ENCODE peak calls at places on chromosomes 5 and 9, in four cellular contexts. One of them, this sample, is unnamed.

GRCh38 chr9:92132501-92132900 is 17.3 kb upstream of the SPTLC1 start:
- DNase-seq in MM.1S: no peak
- DNase-seq in uterus: no peak
- DNase-seq in bronchial epithelial cell: no peak
- DNase-seq in this sample: no peak

GRCh38 chr9:37916471-37917314 is 12.8 kb upstream of the SLC25A51 start:
- DNase-seq in MM.1S: no peak
- DNase-seq in uterus: no peak
- DNase-seq in bronchial epithelial cell: no peak
- DNase-seq in this sample: no peak

GRCh38 chr5:172788771-172789686 is 18.0 kb upstream of the DUSP1 start:
- DNase-seq in MM.1S: no peak
- DNase-seq in uterus: no peak
- DNase-seq in bronchial epithelial cell: no peak
- DNase-seq in this sample: peak; percentile 22

GRCh38 chr5:155726267-155726666 is 600.7 kb upstream of the SGCD start:
- DNase-seq in MM.1S: no peak
- DNase-seq in bronchial epithelial cell: peak; percentile 10
- DNase-seq in uterus: no peak
- DNase-seq in this sample: peak; percentile 8

GRCh38 chr9:112914524-112914923 is 23.8 kb upstream of the SLC46A2 start:
- DNase-seq in MM.1S: no peak
- DNase-seq in uterus: no peak
- DNase-seq in bronchial epithelial cell: no peak
- DNase-seq in this sample: no peak

GRCh38 chr5:135462304-135462703 is 10.2 kb upstream of the TIFAB start:
- DNase-seq in MM.1S: peak; percentile 92
- DNase-seq in uterus: no peak
- DNase-seq in bronchial epithelial cell: peak; percentile 54
- DNase-seq in this sample: peak; percentile 85

GRCh38 chr5:43661102-43661501 is 58.1 kb downstream of the NNT start:
- DNase-seq in bronchial epithelial cell: peak; percentile 25
- DNase-seq in MM.1S: peak; percentile 32
- DNase-seq in uterus: no peak
- DNase-seq in this sample: peak; percentile 18

GRCh38 chr9:115553082-115553481 is 435.1 kb upstream of the TNC start:
- DNase-seq in bronchial epithelial cell: no peak
- DNase-seq in uterus: no peak
- DNase-seq in MM.1S: no peak
- DNase-seq in this sample: no peak

GRCh38 chr5:8892931-8893330 is 652.9 kb downstream of the SEMA5A start:
- DNase-seq in bronchial epithelial cell: no peak
- DNase-seq in MM.1S: no peak
- DNase-seq in uterus: no peak
- DNase-seq in this sample: no peak

GRCh38 chr5:116009806-116010205 is 22.5 kb upstream of the ARL14EPL start:
- DNase-seq in MM.1S: no peak
- DNase-seq in bronchial epithelial cell: no peak
- DNase-seq in uterus: no peak
- DNase-seq in this sample: no peak

GRCh38 chr5:91443028-91443427 is 59.9 kb upstream of the ARRDC3 start:
- DNase-seq in MM.1S: no peak
- DNase-seq in uterus: no peak
- DNase-seq in bronchial epithelial cell: peak; percentile 83
- DNase-seq in this sample: no peak

GRCh38 chr5:160075073-160075472 is 44.2 kb downstream of the PWWP2A start:
- DNase-seq in uterus: no peak
- DNase-seq in bronchial epithelial cell: no peak
- DNase-seq in MM.1S: no peak
- DNase-seq in this sample: no peak

GRCh38 chr5:81162501-81162900 is 70.6 kb upstream of the CKMT2 start:
- DNase-seq in uterus: no peak
- DNase-seq in MM.1S: no peak
- DNase-seq in bronchial epithelial cell: peak; percentile 78
- DNase-seq in this sample: no peak

GRCh38 chr9:124776952-124777645 is at the start of gene OLFML2A:
- DNase-seq in bronchial epithelial cell: no peak
- DNase-seq in MM.1S: no peak
- DNase-seq in uterus: peak; percentile 39
- DNase-seq in this sample: no peak

GRCh38 chr5:160363661-160364060 is 6.8 kb downstream of the C1QTNF2 start:
- DNase-seq in MM.1S: no peak
- DNase-seq in bronchial epithelial cell: no peak
- DNase-seq in uterus: no peak
- DNase-seq in this sample: no peak

GRCh38 chr5:31193591-31194457 is at the start of gene CDH6:
- DNase-seq in MM.1S: no peak
- DNase-seq in uterus: peak; percentile 16
- DNase-seq in bronchial epithelial cell: peak; percentile 63
- DNase-seq in this sample: no peak

GRCh38 chr5:180334751-180335613 is 18.2 kb downstream of the GFPT2 start:
- DNase-seq in bronchial epithelial cell: no peak
- DNase-seq in uterus: no peak
- DNase-seq in MM.1S: no peak
- DNase-seq in this sample: no peak

GRCh38 chr5:168020522-168021294 is 270.7 kb upstream of the WWC1 start:
- DNase-seq in uterus: no peak
- DNase-seq in bronchial epithelial cell: no peak
- DNase-seq in MM.1S: no peak
- DNase-seq in this sample: no peak

GRCh38 chr5:173472784-173473278 is 143.6 kb downstream of the BOD1 start:
- DNase-seq in bronchial epithelial cell: no peak
- DNase-seq in MM.1S: no peak
- DNase-seq in uterus: no peak
- DNase-seq in this sample: no peak

GRCh38 chr5:125338804-125339203 is 592.4 kb upstream of the ZNF608 start:
- DNase-seq in bronchial epithelial cell: no peak
- DNase-seq in MM.1S: no peak
- DNase-seq in uterus: no peak
- DNase-seq in this sample: no peak

GRCh38 chr9:134944351-134944802 is 26.7 kb upstream of the FCN1 start:
- DNase-seq in MM.1S: no peak
- DNase-seq in bronchial epithelial cell: no peak
- DNase-seq in uterus: peak; percentile 39
- DNase-seq in this sample: no peak

GRCh38 chr9:134943411-134943810 is 25.7 kb upstream of the FCN1 start:
- DNase-seq in MM.1S: no peak
- DNase-seq in bronchial epithelial cell: no peak
- DNase-seq in uterus: no peak
- DNase-seq in this sample: no peak

GRCh38 chr9:134943836-134944235 is 26.1 kb upstream of the FCN1 start:
- DNase-seq in bronchial epithelial cell: no peak
- DNase-seq in uterus: no peak
- DNase-seq in MM.1S: no peak
- DNase-seq in this sample: no peak

GRCh38 chr9:134942011-134942410 is 24.3 kb upstream of the FCN1 start:
- DNase-seq in MM.1S: no peak
- DNase-seq in uterus: no peak
- DNase-seq in bronchial epithelial cell: no peak
- DNase-seq in this sample: no peak

DNA sequence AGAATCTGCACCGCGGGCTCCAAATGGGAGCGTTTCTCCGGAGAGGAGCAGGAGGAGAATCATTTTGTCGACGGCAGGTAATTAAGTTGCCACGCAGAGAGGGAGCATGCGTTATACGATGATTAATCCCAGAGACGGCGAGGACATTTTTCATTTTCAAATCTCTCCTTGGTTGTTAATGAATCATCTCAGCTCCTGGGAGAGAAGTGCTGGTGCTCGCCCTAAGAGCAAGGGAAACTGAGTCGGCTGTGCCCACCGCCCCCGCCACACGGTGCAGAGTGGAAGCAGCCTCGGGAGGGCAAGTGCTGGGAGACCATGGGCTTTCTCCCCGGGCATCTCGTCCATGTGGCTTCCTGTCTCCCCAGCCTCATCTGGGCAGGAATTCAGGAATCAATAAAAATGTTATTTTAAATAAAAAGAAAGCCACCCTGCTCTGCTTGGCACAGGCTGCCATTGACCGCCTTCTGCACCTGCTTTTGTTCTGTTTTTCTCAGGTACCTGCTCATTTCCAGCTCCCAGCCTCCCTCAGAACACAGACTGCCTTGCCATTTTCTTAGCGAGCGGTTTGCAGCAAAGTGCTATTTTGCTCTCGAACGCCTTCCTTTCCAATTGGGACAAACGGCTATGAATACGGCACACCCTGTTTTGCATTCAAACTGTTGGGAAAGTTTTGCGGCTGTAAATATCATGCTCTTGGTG is 24.9 kb upstream of the FCN1 start:
- DNase-seq in uterus: no peak
- DNase-seq in MM.1S: no peak
- DNase-seq in bronchial epithelial cell: no peak
- DNase-seq in this sample: no peak
- H3K36me3 ChIP-seq in uterus: no peaks in the 10 kb centered on the region
- H3K36me3 ChIP-seq in MM.1S: no peaks in the 10 kb centered on the region
- H3K36me3 ChIP-seq in bronchial epithelial cell: no peaks in the 10 kb centered on the region
- H3K36me3 ChIP-seq in this sample: no peaks in the 10 kb centered on the region

GRCh38 chr5:122126177-122126701 is 3.1 kb upstream of the ZNF474 start:
- DNase-seq in uterus: no peak
- DNase-seq in bronchial epithelial cell: peak; percentile 29
- DNase-seq in MM.1S: no peak
- DNase-seq in this sample: no peak
- TF ChIP-seq CTCF in uterus: no peak
- TF ChIP-seq CTCF in bronchial epithelial cell: no peak
- TF ChIP-seq CTCF in MM.1S: no peak
- TF ChIP-seq CTCF in this sample: no peak

DNA sequence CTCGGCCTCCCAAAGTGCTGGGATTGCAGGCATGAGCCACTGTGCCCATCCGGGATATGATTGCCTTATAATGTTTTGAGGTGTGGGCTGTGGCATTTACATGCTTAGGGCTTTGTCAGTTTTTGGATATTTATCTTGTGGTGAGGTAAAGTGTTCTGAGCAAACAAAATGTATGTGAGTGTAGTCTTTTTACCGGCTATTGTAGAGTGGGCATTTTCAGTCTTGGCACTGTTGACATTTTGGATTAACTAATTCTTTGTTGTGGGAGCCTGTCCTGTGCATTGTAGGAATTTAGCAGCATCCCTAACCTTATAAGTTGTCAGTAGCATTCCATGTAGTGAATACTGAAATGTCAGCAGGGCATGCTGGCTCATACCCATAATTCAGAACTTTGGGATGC is 21.6 kb downstream of the G3BP1 start:
- DNase-seq in MM.1S: no peak
- DNase-seq in bronchial epithelial cell: no peak
- DNase-seq in uterus: no peak
- DNase-seq in this sample: no peak
- H3K36me3 ChIP-seq in MM.1S: peaks cover 40% of the 10 kb centered on the region
- H3K36me3 ChIP-seq in bronchial epithelial cell: peaks cover 14% of the 10 kb centered on the region
- H3K36me3 ChIP-seq in uterus: no peaks in the 10 kb centered on the region
- H3K36me3 ChIP-seq in this sample: peaks cover 98% of the 10 kb centered on the region

DNA sequence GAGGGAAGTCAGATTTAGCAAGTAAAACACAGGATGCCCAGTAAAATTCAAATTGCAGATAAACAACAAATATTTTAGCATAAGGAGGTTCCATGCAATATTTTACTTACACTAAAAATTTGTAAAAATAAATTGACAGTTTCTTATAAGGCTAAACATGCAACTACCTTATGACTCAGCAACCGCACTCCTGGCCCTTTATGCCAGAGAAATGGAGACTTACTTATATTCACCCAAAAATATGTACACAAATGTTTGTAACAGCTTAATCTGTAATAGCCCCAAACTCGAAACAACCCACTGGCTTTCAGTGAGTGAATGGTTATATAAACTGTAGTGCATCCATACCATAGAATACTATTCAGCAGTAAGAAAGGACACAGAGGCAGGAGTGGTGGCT is 28.6 kb upstream of the TRIM14 start:
- DNase-seq in bronchial epithelial cell: peak; percentile 27
- DNase-seq in MM.1S: no peak
- DNase-seq in uterus: no peak
- DNase-seq in this sample: no peak
- TF ChIP-seq CTCF in bronchial epithelial cell: no peak
- TF ChIP-seq CTCF in MM.1S: no peak
- TF ChIP-seq CTCF in uterus: no peak
- TF ChIP-seq CTCF in this sample: no peak

GRCh38 chr5:73344835-73345234 is 103.7 kb downstream of the FOXD1 start:
- DNase-seq in bronchial epithelial cell: no peak
- DNase-seq in MM.1S: no peak
- DNase-seq in uterus: no peak
- DNase-seq in this sample: no peak
- H3K36me3 ChIP-seq in bronchial epithelial cell: no peaks in the 10 kb centered on the region
- H3K36me3 ChIP-seq in MM.1S: no peaks in the 10 kb centered on the region
- H3K36me3 ChIP-seq in uterus: no peaks in the 10 kb centered on the region
- H3K36me3 ChIP-seq in this sample: no peaks in the 10 kb centered on the region

GRCh38 chr9:120481842-120482241 is 98.1 kb downstream of the CDK5RAP2 start:
- DNase-seq in uterus: no peak
- DNase-seq in MM.1S: no peak
- DNase-seq in bronchial epithelial cell: no peak
- DNase-seq in this sample: no peak
- TF ChIP-seq CTCF in uterus: no peak
- TF ChIP-seq CTCF in MM.1S: no peak
- TF ChIP-seq CTCF in bronchial epithelial cell: no peak
- TF ChIP-seq CTCF in this sample: no peak

GRCh38 chr9:89346703-89347102 is 28.4 kb downstream of the SECISBP2 start:
- DNase-seq in bronchial epithelial cell: no peak
- DNase-seq in MM.1S: no peak
- DNase-seq in uterus: no peak
- DNase-seq in this sample: no peak
- H3K36me3 ChIP-seq in bronchial epithelial cell: peaks cover 23% of the 10 kb centered on the region
- H3K36me3 ChIP-seq in MM.1S: peaks cover 18% of the 10 kb centered on the region
- H3K36me3 ChIP-seq in uterus: no peaks in the 10 kb centered on the region
- H3K36me3 ChIP-seq in this sample: peaks cover 97% of the 10 kb centered on the region

This sample was measured in DND-41.